ENCODE peak calls at places on chromosomes 5 and 9, in six cellular contexts. C is H9; D is pons; Z is activated naive CD8-positive, alpha-beta T cell treated with anti-CD3 and anti-CD28 coated beads, Interleukin-2, amount 50 U/mL, for 24 hours; M is T follicular helper cell; E is stimulated activated CD4-positive, alpha-beta T cell treated with anti-CD3 and anti-CD28 coated beads, Interleukin-15, amount 100 ng/mL, for 24 hours. T is an unnamed sample.

GRCh38 chr5:137733922-137734695 is 1.8 kb downstream of the KLHL3 start:
- DNase-seq in E (peak), Z (no peak), C (no peak), M (no peak), D (no peak), T (no peak)

GRCh38 chr5:67963789-67964519 is 251.6 kb upstream of the PIK3R1 start:
- DNase-seq in Z (no peak), C (no peak), E (no peak), D (no peak), M (no peak), T (peak)

GRCh38 chr5:14347522-14347921 is 204.4 kb downstream of the TRIO start:
- DNase-seq in C (no peak), D (no peak), Z (no peak), E (no peak), M (no peak), T (no peak)

GRCh38 chr9:116935149-116935897 is 248.2 kb downstream of the TRIM32 start:
- DNase-seq in E (no peak), C (no peak), M (no peak), D (no peak), Z (no peak), T (no peak)

GRCh38 chr9:84862786-84863185 is 193.3 kb downstream of the NTRK2 start:
- DNase-seq in C (peak), Z (no peak), E (no peak), M (no peak), D (no peak), T (no peak)

GRCh38 chr9:92850898-92851297 is 26.9 kb downstream of the ZNF484 start:
- DNase-seq in M (no peak), C (no peak), Z (no peak), D (no peak), E (no peak), T (no peak)

GRCh38 chr5:133366438-133366837 is 245.9 kb downstream of the FSTL4 start:
- DNase-seq in M (no peak), E (no peak), Z (no peak), D (no peak), C (no peak), T (no peak)

GRCh38 chr9:20659474-20659962 is 24.5 kb upstream of the FOCAD start:
- DNase-seq in D (no peak), Z (no peak), C (no peak), M (no peak), E (no peak), T (peak)

GRCh38 chr9:137237759-137238726 is 3.0 kb upstream of the TUBB4B start:
- DNase-seq in C (no peak), E (no peak), M (no peak), Z (no peak), D (peak), T (no peak)

GRCh38 chr5:159969966-159970365 is 39.0 kb upstream of the TTC1 start:
- DNase-seq in C (no peak), M (no peak), E (no peak), Z (no peak), D (no peak), T (no peak)

GRCh38 chr5:109614316-109614715 is 75.4 kb upstream of the MAN2A1 start:
- DNase-seq in Z (no peak), E (no peak), D (no peak), C (no peak), M (no peak), T (no peak)

T was measured in erythroblast.